ENCODE peak calls at places on chromosome 20, in eight cellular contexts. One of them, this sample, is unnamed. For H3K36me3, the result is how much of the 10 kb centered on the place peaks cover.

GRCh38 chr20:17616480-17617211 is 46.8 kb downstream of the DSTN start:
- DNase-seq in PC-9: no peak
- DNase-seq in endodermal cell: peak
- DNase-seq in tibial artery: peak
- DNase-seq in uterus: no peak
- DNase-seq in tibial nerve: no peak
- DNase-seq in left ventricle myocardium inferior: no peak
- DNase-seq in CD4-positive, CD25-positive, alpha-beta regulatory T cell: no peak
- DNase-seq in this sample: no peak

GRCh38 chr20:32470025-32470861 is 112.1 kb downstream of the ASXL1 start:
- DNase-seq in PC-9: no peak
- DNase-seq in endodermal cell: peak
- DNase-seq in tibial artery: peak
- DNase-seq in uterus: no peak
- DNase-seq in tibial nerve: no peak
- DNase-seq in left ventricle myocardium inferior: peak
- DNase-seq in CD4-positive, CD25-positive, alpha-beta regulatory T cell: peak
- DNase-seq in this sample: peak

GRCh38 chr20:6525447-6526303 is 241.8 kb upstream of the BMP2 start:
- DNase-seq in PC-9: no peak
- DNase-seq in endodermal cell: peak
- DNase-seq in tibial artery: no peak
- DNase-seq in uterus: no peak
- DNase-seq in tibial nerve: no peak
- DNase-seq in left ventricle myocardium inferior: no peak
- DNase-seq in CD4-positive, CD25-positive, alpha-beta regulatory T cell: no peak
- DNase-seq in this sample: no peak

GRCh38 chr20:52145587-52145986 is 46.0 kb downstream of the ZFP64 start:
- DNase-seq in PC-9: no peak
- DNase-seq in endodermal cell: no peak
- DNase-seq in tibial artery: no peak
- DNase-seq in uterus: no peak
- DNase-seq in tibial nerve: no peak
- DNase-seq in left ventricle myocardium inferior: no peak
- DNase-seq in CD4-positive, CD25-positive, alpha-beta regulatory T cell: no peak
- DNase-seq in this sample: no peak

GRCh38 chr20:57663681-57664451 is 43.6 kb upstream of the ZBP1 start:
- DNase-seq in PC-9: no peak
- DNase-seq in endodermal cell: peak
- DNase-seq in tibial artery: peak
- DNase-seq in uterus: peak
- DNase-seq in tibial nerve: no peak
- DNase-seq in left ventricle myocardium inferior: peak
- DNase-seq in CD4-positive, CD25-positive, alpha-beta regulatory T cell: no peak
- DNase-seq in this sample: no peak

GRCh38 chr20:39800548-39800947 is 838.4 kb downstream of the DHX35 start:
- DNase-seq in PC-9: no peak
- DNase-seq in endodermal cell: no peak
- DNase-seq in tibial artery: peak
- DNase-seq in uterus: peak
- DNase-seq in tibial nerve: no peak
- DNase-seq in left ventricle myocardium inferior: peak
- DNase-seq in CD4-positive, CD25-positive, alpha-beta regulatory T cell: no peak
- DNase-seq in this sample: no peak

GRCh38 chr20:23162887-23163286 is 76.8 kb upstream of the CD93 start:
- DNase-seq in PC-9: no peak
- DNase-seq in endodermal cell: peak
- DNase-seq in tibial artery: no peak
- DNase-seq in uterus: no peak
- DNase-seq in tibial nerve: no peak
- DNase-seq in left ventricle myocardium inferior: no peak
- DNase-seq in CD4-positive, CD25-positive, alpha-beta regulatory T cell: no peak
- DNase-seq in this sample: no peak

GRCh38 chr20:17379651-17380050 is 151.5 kb downstream of the BFSP1 start:
- DNase-seq in PC-9: no peak
- DNase-seq in endodermal cell: no peak
- DNase-seq in tibial artery: no peak
- DNase-seq in uterus: no peak
- DNase-seq in tibial nerve: no peak
- DNase-seq in left ventricle myocardium inferior: no peak
- DNase-seq in CD4-positive, CD25-positive, alpha-beta regulatory T cell: no peak
- DNase-seq in this sample: no peak

GRCh38 chr20:21028921-21029320 is 77.2 kb downstream of the LINC00237 start:
- DNase-seq in PC-9: no peak
- DNase-seq in endodermal cell: no peak
- DNase-seq in tibial artery: no peak
- DNase-seq in uterus: no peak
- DNase-seq in tibial nerve: no peak
- DNase-seq in left ventricle myocardium inferior: no peak
- DNase-seq in CD4-positive, CD25-positive, alpha-beta regulatory T cell: no peak
- DNase-seq in this sample: no peak

GRCh38 chr20:13121840-13122515 is 99.1 kb upstream of the ISM1 start:
- DNase-seq in PC-9: no peak
- DNase-seq in endodermal cell: no peak
- DNase-seq in tibial artery: no peak
- DNase-seq in uterus: no peak
- DNase-seq in tibial nerve: no peak
- DNase-seq in left ventricle myocardium inferior: no peak
- DNase-seq in CD4-positive, CD25-positive, alpha-beta regulatory T cell: no peak
- DNase-seq in this sample: no peak

GRCh38 chr20:41264819-41265218 is 52.7 kb downstream of the ZHX3 start:
- DNase-seq in PC-9: no peak
- DNase-seq in endodermal cell: no peak
- DNase-seq in tibial artery: no peak
- DNase-seq in uterus: no peak
- DNase-seq in tibial nerve: no peak
- DNase-seq in left ventricle myocardium inferior: no peak
- DNase-seq in CD4-positive, CD25-positive, alpha-beta regulatory T cell: no peak
- DNase-seq in this sample: no peak

GRCh38 chr20:37562695-37563480 is 35.2 kb upstream of the BLCAP start:
- DNase-seq in PC-9: no peak
- DNase-seq in endodermal cell: no peak
- DNase-seq in tibial artery: no peak
- DNase-seq in uterus: no peak
- DNase-seq in tibial nerve: no peak
- DNase-seq in left ventricle myocardium inferior: no peak
- DNase-seq in CD4-positive, CD25-positive, alpha-beta regulatory T cell: no peak
- DNase-seq in this sample: no peak

GRCh38 chr20:59144179-59144830 is 19.3 kb upstream of the ZNF831 start:
- DNase-seq in PC-9: no peak
- DNase-seq in endodermal cell: no peak
- DNase-seq in tibial artery: no peak
- DNase-seq in uterus: no peak
- DNase-seq in tibial nerve: no peak
- DNase-seq in left ventricle myocardium inferior: no peak
- DNase-seq in CD4-positive, CD25-positive, alpha-beta regulatory T cell: peak
- DNase-seq in this sample: no peak

GRCh38 chr20:4795394-4795793 is 73.7 kb downstream of the PRND start:
- DNase-seq in PC-9: peak
- DNase-seq in endodermal cell: peak
- DNase-seq in tibial artery: peak
- DNase-seq in uterus: no peak
- DNase-seq in tibial nerve: peak
- DNase-seq in left ventricle myocardium inferior: no peak
- DNase-seq in CD4-positive, CD25-positive, alpha-beta regulatory T cell: peak
- DNase-seq in this sample: peak

GRCh38 chr20:48329676-48330644 is 497.8 kb downstream of the PREX1 start:
- DNase-seq in PC-9: no peak
- DNase-seq in endodermal cell: peak
- DNase-seq in tibial artery: no peak
- DNase-seq in uterus: no peak
- DNase-seq in tibial nerve: no peak
- DNase-seq in left ventricle myocardium inferior: no peak
- DNase-seq in CD4-positive, CD25-positive, alpha-beta regulatory T cell: no peak
- DNase-seq in this sample: peak

GRCh38 chr20:25336561-25337422 is 53.8 kb downstream of the ABHD12 start:
- DNase-seq in PC-9: no peak
- DNase-seq in endodermal cell: peak
- DNase-seq in tibial artery: no peak
- DNase-seq in uterus: no peak
- DNase-seq in tibial nerve: no peak
- DNase-seq in left ventricle myocardium inferior: no peak
- DNase-seq in CD4-positive, CD25-positive, alpha-beta regulatory T cell: no peak
- DNase-seq in this sample: no peak

GRCh38 chr20:24766826-24767622 is 182.0 kb upstream of the CST7 start:
- DNase-seq in PC-9: no peak
- DNase-seq in endodermal cell: peak
- DNase-seq in tibial artery: no peak
- DNase-seq in uterus: no peak
- DNase-seq in tibial nerve: no peak
- DNase-seq in left ventricle myocardium inferior: no peak
- DNase-seq in CD4-positive, CD25-positive, alpha-beta regulatory T cell: no peak
- DNase-seq in this sample: no peak

GRCh38 chr20:36277546-36277945 is 28.6 kb upstream of the DLGAP4 start:
- DNase-seq in PC-9: no peak
- DNase-seq in endodermal cell: no peak
- DNase-seq in tibial artery: no peak
- DNase-seq in uterus: no peak
- DNase-seq in tibial nerve: no peak
- DNase-seq in left ventricle myocardium inferior: no peak
- DNase-seq in CD4-positive, CD25-positive, alpha-beta regulatory T cell: no peak
- DNase-seq in this sample: no peak

GRCh38 chr20:37246736-37247135 is 14.9 kb downstream of the GHRH start:
- DNase-seq in PC-9: no peak
- DNase-seq in endodermal cell: no peak
- DNase-seq in tibial artery: no peak
- DNase-seq in uterus: no peak
- DNase-seq in tibial nerve: no peak
- DNase-seq in left ventricle myocardium inferior: no peak
- DNase-seq in CD4-positive, CD25-positive, alpha-beta regulatory T cell: no peak
- DNase-seq in this sample: no peak

DNA sequence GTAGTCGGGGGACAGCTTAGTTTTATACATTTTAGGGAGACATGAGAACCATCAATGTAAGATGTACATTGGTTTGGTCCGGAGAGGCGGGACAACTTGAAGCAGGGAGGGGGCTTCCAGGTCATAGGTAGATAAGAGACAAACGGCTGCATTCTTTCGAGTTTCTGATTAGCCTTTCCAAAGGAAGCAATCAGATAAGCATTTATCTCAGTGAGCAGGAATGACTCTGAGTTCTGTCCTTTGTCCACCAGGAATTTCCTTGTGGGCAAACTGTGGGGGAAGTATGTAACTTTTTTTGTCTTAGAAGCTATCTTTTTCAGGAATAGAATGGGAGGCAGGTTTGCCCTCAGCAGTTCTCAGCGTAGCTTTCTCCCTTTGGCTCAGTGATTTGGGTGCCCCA is 1.4 kb downstream of the YTHDF1 start:
- DNase-seq in PC-9: no peak
- DNase-seq in endodermal cell: no peak
- DNase-seq in tibial artery: no peak
- DNase-seq in uterus: no peak
- DNase-seq in tibial nerve: no peak
- DNase-seq in left ventricle myocardium inferior: no peak
- DNase-seq in CD4-positive, CD25-positive, alpha-beta regulatory T cell: no peak
- DNase-seq in this sample: no peak
- H3K4me3 ChIP-seq in PC-9: peak
- H3K4me3 ChIP-seq in endodermal cell: peak
- H3K4me3 ChIP-seq in tibial artery: peak
- H3K4me3 ChIP-seq in uterus: no peak
- H3K4me3 ChIP-seq in tibial nerve: no peak
- H3K4me3 ChIP-seq in left ventricle myocardium inferior: peak
- H3K4me3 ChIP-seq in CD4-positive, CD25-positive, alpha-beta regulatory T cell: peak
- H3K4me3 ChIP-seq in this sample: peak

GRCh38 chr20:47303736-47304135 is 52.8 kb downstream of the ZMYND8 start:
- DNase-seq in PC-9: no peak
- DNase-seq in endodermal cell: no peak
- DNase-seq in tibial artery: no peak
- DNase-seq in uterus: no peak
- DNase-seq in tibial nerve: no peak
- DNase-seq in left ventricle myocardium inferior: no peak
- DNase-seq in CD4-positive, CD25-positive, alpha-beta regulatory T cell: no peak
- DNase-seq in this sample: no peak
- H3K27ac ChIP-seq in PC-9: peak
- H3K27ac ChIP-seq in endodermal cell: no peak
- H3K27ac ChIP-seq in tibial artery: peak
- H3K27ac ChIP-seq in uterus: no peak
- H3K27ac ChIP-seq in tibial nerve: no peak
- H3K27ac ChIP-seq in left ventricle myocardium inferior: peak
- H3K27ac ChIP-seq in CD4-positive, CD25-positive, alpha-beta regulatory T cell: no peak
- H3K27ac ChIP-seq in this sample: no peak

DNA sequence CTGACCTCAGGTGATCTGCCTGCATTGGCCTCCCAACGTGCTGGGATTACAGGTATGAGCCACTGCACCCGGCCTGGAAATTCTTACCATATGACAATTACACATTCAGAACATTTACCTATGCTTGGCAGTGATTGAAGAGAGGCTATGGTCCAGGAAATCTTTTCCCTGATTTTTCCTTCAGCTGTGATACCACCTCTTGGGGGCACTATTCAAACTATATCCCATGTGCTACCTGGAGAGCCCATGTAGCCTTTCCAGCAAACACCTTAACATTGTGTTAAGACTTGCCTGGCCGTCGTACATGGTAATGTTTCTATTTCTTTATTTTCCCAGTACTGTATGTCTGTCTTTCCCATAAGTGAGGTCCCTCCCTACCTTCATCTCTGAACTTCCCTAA is 61.7 kb upstream of the C20orf144 start:
- DNase-seq in PC-9: no peak
- DNase-seq in endodermal cell: no peak
- DNase-seq in tibial artery: no peak
- DNase-seq in uterus: no peak
- DNase-seq in tibial nerve: no peak
- DNase-seq in left ventricle myocardium inferior: no peak
- DNase-seq in CD4-positive, CD25-positive, alpha-beta regulatory T cell: no peak
- DNase-seq in this sample: no peak
- H3K36me3 ChIP-seq in PC-9: under half
- H3K36me3 ChIP-seq in endodermal cell: under half
- H3K36me3 ChIP-seq in tibial artery: under half
- H3K36me3 ChIP-seq in uterus: under half
- H3K36me3 ChIP-seq in tibial nerve: under half
- H3K36me3 ChIP-seq in left ventricle myocardium inferior: under half
- H3K36me3 ChIP-seq in CD4-positive, CD25-positive, alpha-beta regulatory T cell: under half
- H3K36me3 ChIP-seq in this sample: under half

GRCh38 chr20:50249447-50250388 is 59.1 kb downstream of the CEBPB start:
- DNase-seq in PC-9: no peak
- DNase-seq in endodermal cell: no peak
- DNase-seq in tibial artery: no peak
- DNase-seq in uterus: no peak
- DNase-seq in tibial nerve: no peak
- DNase-seq in left ventricle myocardium inferior: no peak
- DNase-seq in CD4-positive, CD25-positive, alpha-beta regulatory T cell: no peak
- DNase-seq in this sample: no peak

GRCh38 chr20:50248104-50248631 is 57.5 kb downstream of the CEBPB start:
- DNase-seq in PC-9: peak
- DNase-seq in endodermal cell: no peak
- DNase-seq in tibial artery: no peak
- DNase-seq in uterus: no peak
- DNase-seq in tibial nerve: no peak
- DNase-seq in left ventricle myocardium inferior: no peak
- DNase-seq in CD4-positive, CD25-positive, alpha-beta regulatory T cell: no peak
- DNase-seq in this sample: no peak

GRCh38 chr20:50245561-50246366 is 55.1 kb downstream of the CEBPB start:
- DNase-seq in PC-9: no peak
- DNase-seq in endodermal cell: no peak
- DNase-seq in tibial artery: no peak
- DNase-seq in uterus: no peak
- DNase-seq in tibial nerve: no peak
- DNase-seq in left ventricle myocardium inferior: no peak
- DNase-seq in CD4-positive, CD25-positive, alpha-beta regulatory T cell: no peak
- DNase-seq in this sample: peak

GRCh38 chr20:50246367-50247195 is 56.0 kb downstream of the CEBPB start:
- DNase-seq in PC-9: peak
- DNase-seq in endodermal cell: no peak
- DNase-seq in tibial artery: no peak
- DNase-seq in uterus: no peak
- DNase-seq in tibial nerve: no peak
- DNase-seq in left ventricle myocardium inferior: no peak
- DNase-seq in CD4-positive, CD25-positive, alpha-beta regulatory T cell: no peak
- DNase-seq in this sample: no peak

GRCh38 chr20:50247196-50248094 is 56.8 kb downstream of the CEBPB start:
- DNase-seq in PC-9: no peak
- DNase-seq in endodermal cell: no peak
- DNase-seq in tibial artery: no peak
- DNase-seq in uterus: no peak
- DNase-seq in tibial nerve: no peak
- DNase-seq in left ventricle myocardium inferior: no peak
- DNase-seq in CD4-positive, CD25-positive, alpha-beta regulatory T cell: no peak
- DNase-seq in this sample: no peak
- H3K4me3 ChIP-seq in PC-9: peak
- H3K4me3 ChIP-seq in endodermal cell: no peak
- H3K4me3 ChIP-seq in tibial artery: no peak
- H3K4me3 ChIP-seq in uterus: no peak
- H3K4me3 ChIP-seq in tibial nerve: no peak
- H3K4me3 ChIP-seq in left ventricle myocardium inferior: no peak
- H3K4me3 ChIP-seq in CD4-positive, CD25-positive, alpha-beta regulatory T cell: no peak
- H3K4me3 ChIP-seq in this sample: no peak

This sample was measured in SJSA1.